ENCODE peak calls at places on chromosomes 16 and 17, in nine cellular contexts. I, V, W, E, C, A, S, G and Q are unnamed samples.
A peak's percentile ranks its signal among the peaks of the same experiment; 100 is the strongest.

GRCh38 chr17:30347488-30347887 is 13.6 kb upstream of the TMIGD1 start:
- DNase-seq in C (no peak), G (no peak), S (no peak), A (no peak), I (no peak), W (no peak), V (no peak), E (no peak), Q (no peak)

GRCh38 chr16:58027341-58028167 is 2.0 kb downstream of the MMP15 start:
- DNase-seq in A (peak; percentile 87), V (no peak), W (peak; percentile 43), C (peak; percentile 88), G (peak; percentile 45), S (peak; percentile 65), E (no peak), I (peak; percentile 25), Q (peak; percentile 28)

GRCh38 chr16:82899731-82900454 is 273.1 kb downstream of the CDH13 start:
- DNase-seq in G (no peak), V (no peak), W (no peak), S (no peak), C (no peak), I (peak; percentile 66), E (no peak), A (no peak), Q (peak; percentile 8)

GRCh38 chr16:26475579-26475978 is 591.1 kb upstream of the C16orf82 start:
- DNase-seq in G (no peak), C (no peak), W (no peak), V (no peak), S (no peak), E (no peak), I (no peak), A (no peak), Q (no peak)

GRCh38 chr16:60945225-60945624 is 1091.0 kb downstream of the CDH8 start:
- DNase-seq in C (peak; percentile 75), E (peak; percentile 23), G (peak; percentile 1), I (peak; percentile 7), W (no peak), A (peak; percentile 79), S (no peak), V (peak; percentile 41), Q (no peak)

GRCh38 chr16:48629016-48629415 is 19.0 kb upstream of the N4BP1 start:
- DNase-seq in E (no peak), S (no peak), I (no peak), W (no peak), V (no peak), G (no peak), A (no peak), C (no peak), Q (no peak)

GRCh38 chr16:83356266-83356665 is 451.5 kb upstream of the HSBP1 start:
- DNase-seq in W (peak; percentile 78), V (peak; percentile 87), C (peak; percentile 89), S (peak; percentile 2), G (peak; percentile 58), I (peak; percentile 71), A (peak; percentile 82), E (peak; percentile 32), Q (peak; percentile 83)

GRCh38 chr16:268141-269053 is 7.3 kb downstream of the RGS11 start:
- DNase-seq in A (no peak), W (no peak), V (no peak), G (no peak), C (no peak), I (no peak), E (no peak), S (peak; percentile 44), Q (no peak)

GRCh38 chr16:66250686-66251405 is 115.6 kb upstream of the CDH5 start:
- DNase-seq in C (peak; percentile 8), I (peak; percentile 63), V (no peak), G (peak; percentile 14), E (no peak), W (peak; percentile 74), A (no peak), S (no peak), Q (peak; percentile 32)

GRCh38 chr17:74230896-74231295 is 17.5 kb downstream of the TTYH2 start:
- DNase-seq in W (no peak), S (no peak), V (no peak), I (no peak), E (no peak), C (no peak), G (no peak), A (no peak), Q (no peak)

GRCh38 chr17:35022536-35023063 is 40.9 kb downstream of the RFFL start:
- DNase-seq in C (no peak), G (peak; percentile 83), S (no peak), V (peak; percentile 54), E (peak; percentile 89), W (peak; percentile 93), A (no peak), I (peak; percentile 93), Q (peak; percentile 92)

GRCh38 chr16:63596716-63597115 is 1525.1 kb downstream of the CDH11 start:
- DNase-seq in E (no peak), A (no peak), G (no peak), S (no peak), V (no peak), C (no peak), I (no peak), W (no peak), Q (no peak)

GRCh38 chr16:21599994-21600773 is 807 bp downstream of the METTL9 start:
- DNase-seq in S (peak; percentile 16), E (peak; percentile 51), C (peak; percentile 62), I (peak; percentile 50), W (peak; percentile 78), V (peak; percentile 74), A (peak; percentile 82), G (peak; percentile 34), Q (peak; percentile 62)

GRCh38 chr17:79984877-79985276 is 50.8 kb downstream of the TBC1D16 start:
- DNase-seq in I (no peak), S (no peak), C (peak; percentile 39), V (no peak), E (no peak), A (no peak), W (no peak), G (no peak), Q (no peak)

GRCh38 chr17:41894791-41895331 is 23.9 kb downstream of the ACLY start:
- DNase-seq in E (no peak), S (peak; percentile 10), C (no peak), A (no peak), W (peak; percentile 94), I (peak; percentile 72), V (no peak), G (peak; percentile 30), Q (no peak)

GRCh38 chr16:4936991-4937781 is at the start of gene PPL:
- DNase-seq in G (peak; percentile 86), C (peak; percentile 98), A (peak; percentile 90), I (no peak), W (no peak), E (peak; percentile 74), V (no peak), S (peak; percentile 100), Q (peak; percentile 78)

GRCh38 chr16:53528797-53529196 is 25.8 kb upstream of the AKTIP start:
- DNase-seq in W (no peak), S (no peak), G (no peak), A (no peak), V (no peak), I (no peak), C (no peak), E (no peak), Q (no peak)

GRCh38 chr16:4521971-4522623 is 16.5 kb downstream of the CDIP1 start:
- DNase-seq in C (peak; percentile 68), V (no peak), W (no peak), A (peak; percentile 54), S (no peak), G (no peak), I (no peak), E (no peak), Q (no peak)

GRCh38 chr17:35736236-35736635 is 4.8 kb downstream of the RASL10B start:
- DNase-seq in E (no peak), S (no peak), A (no peak), C (no peak), I (no peak), W (no peak), G (no peak), V (no peak), Q (no peak)

GRCh38 chr17:48841395-48841831 is 10.6 kb downstream of the CALCOCO2 start:
- DNase-seq in S (no peak), V (no peak), W (peak; percentile 87), E (peak; percentile 68), C (no peak), G (no peak), A (no peak), I (peak; percentile 59), Q (peak; percentile 35)
- H3K4me3 ChIP-seq in S (no peak overlapping the region), V (no peak overlapping the region), W (peak overlapping the region; percentile 86), E (peak overlapping the region; percentile 43), C (no peak overlapping the region), G (no peak overlapping the region), A (no peak overlapping the region), I (peak overlapping the region; percentile 60), Q (peak overlapping the region; percentile 30)

GRCh38 chr16:11734025-11734652 is 8.5 kb downstream of the TXNDC11 start:
- DNase-seq in S (no peak), C (no peak), V (no peak), G (no peak), W (no peak), A (no peak), E (peak; percentile 70), I (no peak), Q (no peak)
- H4K20me1 ChIP-seq in S (peaks cover 28% of the 10 kb centered on the region), C (peaks cover 15% of the 10 kb centered on the region), V (no peaks in the 10 kb centered on the region), G (peaks cover 6% of the 10 kb centered on the region), W (peaks cover 3% of the 10 kb centered on the region), A (peaks cover 27% of the 10 kb centered on the region), E (no peaks in the 10 kb centered on the region), I (no peaks in the 10 kb centered on the region), Q (no peaks in the 10 kb centered on the region)

DNA sequence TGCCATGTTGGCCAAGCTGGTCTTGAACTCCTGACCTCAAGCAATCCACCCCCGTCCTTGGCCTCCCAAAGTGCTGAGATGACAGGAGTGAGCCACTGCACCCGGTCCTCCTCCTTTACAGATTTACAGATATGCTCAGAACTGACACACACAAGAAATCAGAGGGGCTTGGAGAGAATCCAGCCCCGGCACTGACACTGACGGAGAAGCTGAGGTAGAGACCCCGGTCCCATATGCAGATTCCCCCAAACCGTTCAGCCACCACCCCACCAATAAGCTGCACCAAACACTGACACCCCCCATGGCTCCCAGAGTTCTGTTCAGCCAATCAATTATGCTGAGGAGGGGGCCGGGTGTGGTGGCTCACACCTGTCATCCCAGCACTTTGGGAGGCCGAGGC is 141.1 kb upstream of the RPH3AL start:
- DNase-seq in G (no peak), E (no peak), I (no peak), W (no peak), V (no peak), A (no peak), C (no peak), S (no peak), Q (no peak)
- H3K4me1 ChIP-seq in G (peaks cover 6% of the 10 kb centered on the region), E (peaks cover 11% of the 10 kb centered on the region), I (peaks cover 3% of the 10 kb centered on the region), W (peaks cover 8% of the 10 kb centered on the region), V (no peaks in the 10 kb centered on the region), A (peaks cover 10% of the 10 kb centered on the region), C (peaks cover 8% of the 10 kb centered on the region), S (no peaks in the 10 kb centered on the region), Q (peaks cover 8% of the 10 kb centered on the region)

DNA sequence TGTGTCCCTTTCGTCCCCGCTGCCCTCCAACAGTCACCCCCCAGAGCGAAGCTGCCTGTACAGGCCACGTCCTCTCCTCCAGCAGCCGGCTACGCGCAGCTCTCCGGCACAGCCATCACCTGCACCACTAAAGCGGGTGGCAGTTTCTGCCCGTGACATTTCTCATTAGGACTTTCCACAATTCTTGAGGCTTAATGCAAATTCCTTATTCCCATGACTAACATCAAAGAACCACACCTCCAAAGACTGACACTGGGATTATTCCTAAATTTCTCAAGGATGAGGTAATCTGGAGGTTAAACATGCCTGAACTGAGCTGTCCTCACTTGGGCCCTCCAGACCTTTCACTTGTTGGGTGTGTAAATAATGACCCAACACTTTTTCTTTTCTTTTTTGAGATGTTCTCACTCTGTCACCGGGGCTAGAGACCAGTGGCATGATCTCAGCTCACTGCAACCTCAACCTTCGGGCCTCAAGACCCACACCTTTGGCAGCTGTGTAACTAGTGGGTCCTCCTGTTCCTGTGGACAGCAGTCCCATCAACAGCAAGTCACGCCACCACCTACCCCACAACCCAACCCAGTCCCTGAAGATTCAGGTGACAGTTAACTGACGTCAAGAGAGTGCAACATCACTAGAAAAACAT is 11.7 kb downstream of the ANKRD11 start:
- DNase-seq in A (no peak), W (peak; percentile 77), S (no peak), C (no peak), I (peak; percentile 87), E (no peak), G (peak; percentile 60), V (no peak), Q (peak; percentile 96)
- H3K4me3 ChIP-seq in A (no peak overlapping the region), W (peak overlapping the region; percentile 12), S (no peak overlapping the region), C (no peak overlapping the region), I (no peak overlapping the region), E (no peak overlapping the region), G (no peak overlapping the region), V (no peak overlapping the region), Q (no peak overlapping the region)